ENCODE peak calls at places on chromosomes 1 and 21, in four cellular contexts. One of them, this sample, is unnamed.

GRCh38 chr1:101288491-101288944 is 51.7 kb downstream of the S1PR1 start:
- DNase-seq in HCT116: peak
- DNase-seq in cardiac fibroblast: peak
- DNase-seq in ascending aorta: no peak
- DNase-seq in this sample: peak

GRCh38 chr1:169793730-169794129 is 977 bp downstream of the METTL18 start:
- DNase-seq in HCT116: no peak
- DNase-seq in cardiac fibroblast: no peak
- DNase-seq in ascending aorta: no peak
- DNase-seq in this sample: no peak

GRCh38 chr1:151266315-151266714 is 11.8 kb downstream of the PSMD4 start:
- DNase-seq in HCT116: no peak
- DNase-seq in cardiac fibroblast: no peak
- DNase-seq in ascending aorta: no peak
- DNase-seq in this sample: no peak

GRCh38 chr1:159089184-159089791 is 12.7 kb upstream of the AIM2 start:
- DNase-seq in HCT116: no peak
- DNase-seq in cardiac fibroblast: peak
- DNase-seq in ascending aorta: no peak
- DNase-seq in this sample: no peak

GRCh38 chr1:21149430-21149861 is 27.3 kb downstream of the EIF4G3 start:
- DNase-seq in HCT116: peak
- DNase-seq in cardiac fibroblast: peak
- DNase-seq in ascending aorta: no peak
- DNase-seq in this sample: peak

GRCh38 chr1:59703226-59703917 is 111.4 kb upstream of the HOOK1 start:
- DNase-seq in HCT116: no peak
- DNase-seq in cardiac fibroblast: peak
- DNase-seq in ascending aorta: no peak
- DNase-seq in this sample: no peak

GRCh38 chr1:161730050-161730564 is 8.8 kb downstream of the FCRLB start:
- DNase-seq in HCT116: no peak
- DNase-seq in cardiac fibroblast: peak
- DNase-seq in ascending aorta: no peak
- DNase-seq in this sample: peak

GRCh38 chr1:67350783-67351182 is 43.1 kb downstream of the IL12RB2 start:
- DNase-seq in HCT116: no peak
- DNase-seq in cardiac fibroblast: no peak
- DNase-seq in ascending aorta: no peak
- DNase-seq in this sample: no peak

GRCh38 chr1:209743145-209743482 is 12.7 kb upstream of the TRAF3IP3 start:
- DNase-seq in HCT116: no peak
- DNase-seq in cardiac fibroblast: peak
- DNase-seq in ascending aorta: no peak
- DNase-seq in this sample: no peak

GRCh38 chr1:94599090-94599813 is 57.7 kb upstream of the F3 start:
- DNase-seq in HCT116: no peak
- DNase-seq in cardiac fibroblast: no peak
- DNase-seq in ascending aorta: no peak
- DNase-seq in this sample: peak

GRCh38 chr1:170168263-170168662 is 22.5 kb downstream of the NTMT2 start:
- DNase-seq in HCT116: no peak
- DNase-seq in cardiac fibroblast: peak
- DNase-seq in ascending aorta: no peak
- DNase-seq in this sample: no peak

GRCh38 chr1:205127646-205128045 is 5.9 kb upstream of the RBBP5 start:
- DNase-seq in HCT116: no peak
- DNase-seq in cardiac fibroblast: no peak
- DNase-seq in ascending aorta: no peak
- DNase-seq in this sample: no peak

GRCh38 chr21:39863111-39863510 is 4.1 kb upstream of the PCP4 start:
- DNase-seq in HCT116: no peak
- DNase-seq in cardiac fibroblast: no peak
- DNase-seq in ascending aorta: no peak
- DNase-seq in this sample: peak

GRCh38 chr1:21126324-21126723 is 50.4 kb downstream of the EIF4G3 start:
- DNase-seq in HCT116: no peak
- DNase-seq in cardiac fibroblast: no peak
- DNase-seq in ascending aorta: no peak
- DNase-seq in this sample: no peak

GRCh38 chr1:87327362-87328120 is 1.1 kb upstream of the LMO4 start:
- DNase-seq in HCT116: no peak
- DNase-seq in cardiac fibroblast: peak
- DNase-seq in ascending aorta: no peak
- DNase-seq in this sample: no peak

GRCh38 chr1:169508432-169509338 is 22.9 kb upstream of the SLC19A2 start:
- DNase-seq in HCT116: no peak
- DNase-seq in cardiac fibroblast: peak
- DNase-seq in ascending aorta: no peak
- DNase-seq in this sample: no peak

GRCh38 chr21:34544032-34544496 is 32.1 kb upstream of the KCNE1 start:
- DNase-seq in HCT116: peak
- DNase-seq in cardiac fibroblast: peak
- DNase-seq in ascending aorta: no peak
- DNase-seq in this sample: peak

GRCh38 chr1:26529655-26530539 is at the start of gene RPS6KA1:
- DNase-seq in HCT116: no peak
- DNase-seq in cardiac fibroblast: no peak
- DNase-seq in ascending aorta: no peak
- DNase-seq in this sample: peak

GRCh38 chr1:205827623-205828022 is 14.6 kb upstream of the SLC41A1 start:
- DNase-seq in HCT116: no peak
- DNase-seq in cardiac fibroblast: no peak
- DNase-seq in ascending aorta: no peak
- DNase-seq in this sample: no peak

GRCh38 chr1:221045842-221046831 is 166.9 kb downstream of the HLX start:
- DNase-seq in HCT116: no peak
- DNase-seq in cardiac fibroblast: peak
- DNase-seq in ascending aorta: no peak
- DNase-seq in this sample: no peak

GRCh38 chr1:188660573-188660972 is 1817.1 kb downstream of the BRINP3 start:
- DNase-seq in HCT116: no peak
- DNase-seq in cardiac fibroblast: no peak
- DNase-seq in ascending aorta: no peak
- DNase-seq in this sample: no peak

GRCh38 chr1:117638141-117638540 is 32.3 kb downstream of the TENT5C start:
- DNase-seq in HCT116: no peak
- DNase-seq in cardiac fibroblast: no peak
- DNase-seq in ascending aorta: no peak
- DNase-seq in this sample: no peak

GRCh38 chr1:169085911-169086310 is 20.6 kb upstream of the ATP1B1 start:
- DNase-seq in HCT116: no peak
- DNase-seq in cardiac fibroblast: no peak
- DNase-seq in ascending aorta: no peak
- DNase-seq in this sample: no peak

GRCh38 chr1:170765712-170766330 is 101.9 kb downstream of the PRRX1 start:
- DNase-seq in HCT116: peak
- DNase-seq in cardiac fibroblast: peak
- DNase-seq in ascending aorta: no peak
- DNase-seq in this sample: no peak

GRCh38 chr1:9239622-9240401 is 5.2 kb downstream of the H6PD start:
- DNase-seq in HCT116: no peak
- DNase-seq in cardiac fibroblast: peak
- DNase-seq in ascending aorta: no peak
- DNase-seq in this sample: no peak

GRCh38 chr1:18635070-18635577 is 4.5 kb downstream of the PAX7 start:
- DNase-seq in HCT116: no peak
- DNase-seq in cardiac fibroblast: no peak
- DNase-seq in ascending aorta: no peak
- DNase-seq in this sample: no peak

GRCh38 chr1:178864326-178864725 is 6.6 kb downstream of the ANGPTL1 start:
- DNase-seq in HCT116: no peak
- DNase-seq in cardiac fibroblast: no peak
- DNase-seq in ascending aorta: no peak
- DNase-seq in this sample: no peak

GRCh38 chr1:31007462-31007991 is 58.0 kb downstream of the PUM1 start:
- DNase-seq in HCT116: no peak
- DNase-seq in cardiac fibroblast: peak
- DNase-seq in ascending aorta: no peak
- DNase-seq in this sample: no peak

GRCh38 chr1:207824691-207825090 is 72.8 kb downstream of the CD46 start:
- DNase-seq in HCT116: no peak
- DNase-seq in cardiac fibroblast: peak
- DNase-seq in ascending aorta: no peak
- DNase-seq in this sample: no peak

GRCh38 chr21:35395728-35396127 is 346.6 kb upstream of the RUNX1 start:
- DNase-seq in HCT116: no peak
- DNase-seq in cardiac fibroblast: peak
- DNase-seq in ascending aorta: no peak
- DNase-seq in this sample: no peak

GRCh38 chr1:112298558-112298957 is 97.5 kb upstream of the CTTNBP2NL start:
- DNase-seq in HCT116: peak
- DNase-seq in cardiac fibroblast: peak
- DNase-seq in ascending aorta: no peak
- DNase-seq in this sample: peak

GRCh38 chr1:24441996-24442668 is 26.5 kb downstream of the NIPAL3 start:
- DNase-seq in HCT116: no peak
- DNase-seq in cardiac fibroblast: no peak
- DNase-seq in ascending aorta: no peak
- DNase-seq in this sample: no peak

GRCh38 chr21:41695513-41695912 is 71.3 kb downstream of the RIPK4 start:
- DNase-seq in HCT116: no peak
- DNase-seq in cardiac fibroblast: no peak
- DNase-seq in ascending aorta: no peak
- DNase-seq in this sample: no peak

GRCh38 chr1:31306278-31306677 is 9.4 kb downstream of the ZCCHC17 start:
- DNase-seq in HCT116: peak
- DNase-seq in cardiac fibroblast: peak
- DNase-seq in ascending aorta: no peak
- DNase-seq in this sample: no peak

GRCh38 chr1:29802181-29803068 is 566.1 kb downstream of the PTPRU start:
- DNase-seq in HCT116: no peak
- DNase-seq in cardiac fibroblast: no peak
- DNase-seq in ascending aorta: no peak
- DNase-seq in this sample: no peak

GRCh38 chr1:53934170-53934765 is 11.2 kb downstream of the IFT25 start:
- DNase-seq in HCT116: no peak
- DNase-seq in cardiac fibroblast: no peak
- DNase-seq in ascending aorta: no peak
- DNase-seq in this sample: no peak

GRCh38 chr1:40389871-40390560 is 16.5 kb downstream of the SMAP2 start:
- DNase-seq in HCT116: no peak
- DNase-seq in cardiac fibroblast: peak
- DNase-seq in ascending aorta: no peak
- DNase-seq in this sample: no peak

GRCh38 chr1:220450927-220451326 is 77.0 kb upstream of the MARK1 start:
- DNase-seq in HCT116: no peak
- DNase-seq in cardiac fibroblast: no peak
- DNase-seq in ascending aorta: no peak
- DNase-seq in this sample: no peak

DNA sequence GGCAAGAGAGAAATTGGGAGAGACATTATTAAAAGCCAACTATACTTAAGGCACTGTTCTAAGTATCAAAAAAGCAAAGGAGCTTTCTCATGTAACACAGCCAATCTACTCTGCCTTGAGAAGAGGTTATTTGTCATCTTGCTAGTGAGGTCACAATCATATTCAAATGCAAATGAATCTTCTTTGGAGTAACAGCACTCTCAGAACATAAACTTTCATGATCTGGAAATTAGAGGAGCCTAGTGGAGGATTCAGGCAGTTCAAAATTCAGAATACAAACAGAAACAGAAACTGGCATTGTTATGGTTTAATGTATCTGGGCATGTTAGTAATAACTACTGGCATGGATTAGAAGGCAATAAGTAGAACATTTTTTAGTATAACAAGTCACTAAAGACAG is 57.4 kb downstream of the ARID4B start:
- DNase-seq in HCT116: no peak
- DNase-seq in cardiac fibroblast: peak
- DNase-seq in ascending aorta: no peak
- DNase-seq in this sample: no peak
- TF ChIP-seq CTCF in HCT116: no peak
- TF ChIP-seq CTCF in cardiac fibroblast: no peak
- TF ChIP-seq CTCF in ascending aorta: no peak
- TF ChIP-seq CTCF in this sample: no peak

DNA sequence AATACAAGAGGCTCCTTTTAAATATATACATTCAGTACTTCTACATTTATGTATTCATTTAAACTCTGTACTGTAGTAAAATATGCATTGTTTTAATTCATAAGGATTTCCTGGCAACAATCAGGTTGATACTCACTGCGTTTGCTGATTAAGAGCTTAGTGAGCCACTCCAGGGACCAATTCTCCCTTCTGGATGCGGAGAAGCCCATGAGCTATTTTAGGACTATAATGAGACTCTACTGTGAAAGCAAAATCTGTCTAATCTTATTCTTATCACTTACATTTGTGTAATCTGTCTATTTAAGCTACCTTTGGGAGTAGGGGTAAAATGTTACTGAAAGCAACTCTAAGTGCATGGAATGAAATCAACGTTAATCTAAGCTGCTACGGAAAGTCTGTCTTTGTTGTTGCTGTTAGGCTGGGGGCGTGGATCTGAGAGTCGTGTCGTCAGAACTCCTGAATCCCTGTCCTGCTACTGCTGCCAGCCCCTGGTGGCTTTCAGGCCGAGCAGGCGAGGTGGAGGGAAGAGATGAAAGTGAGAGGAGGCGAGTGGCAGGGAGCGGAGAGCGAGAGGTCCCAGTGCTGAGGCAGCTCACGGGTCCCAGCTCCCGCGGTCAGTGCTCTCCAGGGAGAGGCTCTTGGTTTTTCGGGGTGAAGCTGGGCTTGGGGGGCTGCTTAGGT is 53.7 kb downstream of the COQ8A start:
- DNase-seq in HCT116: no peak
- DNase-seq in cardiac fibroblast: no peak
- DNase-seq in ascending aorta: no peak
- DNase-seq in this sample: no peak
- TF ChIP-seq CTCF in HCT116: no peak
- TF ChIP-seq CTCF in cardiac fibroblast: no peak
- TF ChIP-seq CTCF in ascending aorta: no peak
- TF ChIP-seq CTCF in this sample: no peak

GRCh38 chr1:199313444-199313843 is 674.6 kb downstream of the PTPRC start:
- DNase-seq in HCT116: no peak
- DNase-seq in cardiac fibroblast: no peak
- DNase-seq in ascending aorta: no peak
- DNase-seq in this sample: no peak
- TF ChIP-seq CTCF in HCT116: no peak
- TF ChIP-seq CTCF in cardiac fibroblast: no peak
- TF ChIP-seq CTCF in ascending aorta: no peak
- TF ChIP-seq CTCF in this sample: no peak

DNA sequence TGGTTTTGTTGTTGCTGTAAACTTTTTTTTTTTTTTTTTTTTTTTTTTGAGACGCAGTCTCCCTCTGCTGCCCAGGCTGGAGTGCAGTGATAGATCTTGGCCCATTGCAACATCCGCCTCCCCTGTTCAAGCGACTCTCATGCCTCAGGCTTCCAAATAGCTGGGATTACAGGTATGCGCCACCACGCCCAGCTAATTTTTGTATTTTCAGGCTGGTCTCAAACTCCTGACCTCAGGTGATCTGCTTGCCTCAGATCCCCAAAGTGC is 78.9 kb upstream of the SLC45A1 start:
- DNase-seq in HCT116: peak
- DNase-seq in cardiac fibroblast: peak
- DNase-seq in ascending aorta: no peak
- DNase-seq in this sample: peak
- TF ChIP-seq CTCF in HCT116: no peak
- TF ChIP-seq CTCF in cardiac fibroblast: peak
- TF ChIP-seq CTCF in ascending aorta: peak
- TF ChIP-seq CTCF in this sample: no peak

GRCh38 chr1:182839209-182840065 is at the start of gene DHX9:
- DNase-seq in HCT116: peak
- DNase-seq in cardiac fibroblast: peak
- DNase-seq in ascending aorta: peak
- DNase-seq in this sample: peak
- TF ChIP-seq CTCF in HCT116: no peak
- TF ChIP-seq CTCF in cardiac fibroblast: no peak
- TF ChIP-seq CTCF in ascending aorta: no peak
- TF ChIP-seq CTCF in this sample: peak